ENCODE peak calls at places on chromosome 12, in five cellular contexts. D is WERI-Rb-1; Q is psoas muscle; U is CD8-positive, alpha-beta T cell; Z is lung. W is an unnamed sample. For H3K9me3, the result is how much of the 10 kb centered on the place peaks cover.

GRCh38 chr12:52070243-52070925 is 606 bp downstream of the ATG101 start:
- DNase-seq in D (no peak), Q (no peak), U (no peak), Z (no peak), W (no peak)

GRCh38 chr12:116299548-116300150 is 22.2 kb upstream of the MED13L start:
- DNase-seq in D (no peak), Q (no peak), U (no peak), Z (no peak), W (no peak)

GRCh38 chr12:90938451-90938850 is 16.5 kb downstream of the CCER1 start:
- DNase-seq in D (no peak), Q (no peak), U (no peak), Z (no peak), W (no peak)

GRCh38 chr12:11577658-11578260 is 71.7 kb upstream of the ETV6 start:
- DNase-seq in D (no peak), Q (no peak), U (no peak), Z (no peak), W (no peak)

GRCh38 chr12:51687142-51687935 is 96.3 kb downstream of the SCN8A start:
- DNase-seq in D (no peak), Q (no peak), U (no peak), Z (no peak), W (no peak)

GRCh38 chr12:12070674-12071661 is at the start of gene BCL2L14:
- DNase-seq in D (no peak), Q (no peak), U (no peak), Z (no peak), W (no peak)

GRCh38 chr12:13103391-13104033 is at the start of gene GSG1:
- DNase-seq in D (no peak), Q (no peak), U (no peak), Z (no peak), W (no peak)

GRCh38 chr12:89999699-90000505 is 291.3 kb upstream of the ATP2B1 start:
- DNase-seq in D (no peak), Q (no peak), U (no peak), Z (no peak), W (no peak)

GRCh38 chr12:39619316-39619659 is 315 bp downstream of the ABCD2 start:
- DNase-seq in D (peak), Q (no peak), U (no peak), Z (no peak), W (no peak)

GRCh38 chr12:42128327-42128726 is 16.3 kb downstream of the GXYLT1 start:
- DNase-seq in D (no peak), Q (no peak), U (no peak), Z (no peak), W (no peak)

GRCh38 chr12:39671898-39672875 is 52.6 kb upstream of the ABCD2 start:
- DNase-seq in D (no peak), Q (no peak), U (no peak), Z (no peak), W (no peak)

GRCh38 chr12:12723681-12724420 is 6.7 kb downstream of the CDKN1B start:
- DNase-seq in D (no peak), Q (peak), U (peak), Z (no peak), W (no peak)

GRCh38 chr12:57836442-57837375 is 9.8 kb downstream of the CTDSP2 start:
- DNase-seq in D (no peak), Q (peak), U (no peak), Z (peak), W (no peak)

GRCh38 chr12:133023566-133023965 is 13.7 kb upstream of the ZNF84 start:
- DNase-seq in D (no peak), Q (no peak), U (no peak), Z (no peak), W (no peak)

DNA sequence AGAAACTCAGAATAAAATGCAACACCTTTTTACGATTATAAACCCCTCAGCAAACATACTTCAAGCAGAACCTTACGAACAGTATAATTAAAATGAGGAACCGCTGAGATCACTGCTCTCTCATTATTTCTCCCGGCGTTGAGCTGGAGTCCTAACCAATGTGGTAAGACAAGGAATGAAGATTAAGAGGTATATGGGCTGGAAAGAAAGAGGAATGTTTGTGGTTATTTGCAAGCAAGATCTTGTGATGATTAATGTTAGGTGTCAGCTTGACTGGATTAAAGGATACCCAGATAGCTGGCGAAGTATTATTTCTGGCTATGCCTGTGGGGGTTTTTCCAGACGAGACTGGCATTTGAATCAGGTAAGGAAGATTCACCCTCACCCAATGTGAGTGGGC is 10.3 kb upstream of the ZNF84 start:
- DNase-seq in D (no peak), Q (no peak), U (no peak), Z (no peak), W (no peak)
- H3K9me3 ChIP-seq in D (under half), Q (half or more), U (under half), Z (under half), W (under half)

GRCh38 chr12:131331148-131331750 is 377.5 kb downstream of the ADGRD1 start:
- DNase-seq in D (no peak), Q (no peak), U (no peak), Z (no peak), W (peak)

GRCh38 chr12:131330106-131330820 is 376.6 kb downstream of the ADGRD1 start:
- DNase-seq in D (no peak), Q (no peak), U (no peak), Z (no peak), W (no peak)

GRCh38 chr12:131323879-131324278 is 370.2 kb downstream of the ADGRD1 start:
- DNase-seq in D (no peak), Q (no peak), U (no peak), Z (no peak), W (no peak)

GRCh38 chr12:131332224-131332623 is 378.5 kb downstream of the ADGRD1 start:
- DNase-seq in D (no peak), Q (no peak), U (no peak), Z (no peak), W (peak)

GRCh38 chr12:131327521-131328488 is 374.1 kb downstream of the ADGRD1 start:
- DNase-seq in D (no peak), Q (no peak), U (no peak), Z (no peak), W (peak)
- TF ChIP-seq CTCF in D (peak), Q (no peak), U (no peak), Z (no peak), W (no peak)

GRCh38 chr12:4911316-4911994 is 1.8 kb downstream of the KCNA1 start:
- DNase-seq in D (no peak), Q (no peak), U (no peak), Z (no peak), W (no peak)

GRCh38 chr12:4908694-4909396 is 860 bp upstream of the KCNA1 start:
- DNase-seq in D (peak), Q (no peak), U (no peak), Z (no peak), W (no peak)

GRCh38 chr12:4909734-4910501 is at the start of gene KCNA1:
- DNase-seq in D (no peak), Q (peak), U (no peak), Z (no peak), W (no peak)

GRCh38 chr12:4910502-4911315 is 1.0 kb downstream of the KCNA1 start:
- DNase-seq in D (no peak), Q (no peak), U (no peak), Z (no peak), W (no peak)

DNA sequence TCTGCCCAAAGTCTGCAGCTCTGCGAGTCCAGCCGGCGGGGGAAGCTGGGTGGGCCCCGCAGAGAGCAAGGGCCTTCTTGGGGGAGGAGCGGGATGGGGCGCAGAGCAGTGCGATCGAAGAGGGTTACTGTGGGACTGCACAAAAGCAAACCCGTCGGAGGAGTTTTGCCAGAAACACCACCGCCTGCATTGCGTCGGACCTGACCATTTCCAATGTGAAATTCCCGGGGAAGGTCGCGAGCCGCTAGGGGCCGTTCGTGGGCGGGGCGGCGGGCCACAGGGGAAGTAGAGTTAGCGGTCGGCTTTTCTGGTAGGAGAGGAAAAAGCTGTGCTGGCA is 340 bp upstream of the KCNA1 start:
- DNase-seq in D (no peak), Q (no peak), U (no peak), Z (no peak), W (no peak)
- H3K4me3 ChIP-seq in D (peak), Q (peak), U (peak), Z (no peak), W (peak)

GRCh38 chr12:79552186-79552585 is 138.6 kb downstream of the PAWR start:
- DNase-seq in D (no peak), Q (no peak), U (no peak), Z (no peak), W (no peak)
- H3K9me3 ChIP-seq in D (under half), Q (under half), U (under half), Z (under half), W (under half)

DNA sequence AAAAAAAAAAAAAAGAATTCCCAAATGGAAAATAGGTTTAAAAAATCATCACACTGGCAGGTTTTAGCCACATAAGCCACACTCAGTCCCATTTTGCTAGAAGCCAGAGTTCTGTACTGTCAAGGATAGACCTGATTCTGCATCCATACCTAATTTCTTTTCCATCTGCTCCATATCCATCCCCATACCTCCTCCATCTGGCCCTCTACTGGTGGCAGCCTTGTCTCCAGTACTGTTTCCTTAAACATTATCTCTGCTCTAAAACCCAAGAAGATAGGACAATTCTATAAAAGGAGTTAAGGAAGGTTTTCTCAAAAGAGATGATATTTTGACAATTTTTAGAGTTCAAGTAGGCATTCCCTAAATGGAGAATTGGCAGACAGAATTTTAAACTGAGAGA is 26.0 kb upstream of the RXYLT1 start:
- DNase-seq in D (peak), Q (no peak), U (no peak), Z (no peak), W (no peak)
- TF ChIP-seq CTCF in D (peak), Q (no peak), U (no peak), Z (no peak), W (no peak)

DNA sequence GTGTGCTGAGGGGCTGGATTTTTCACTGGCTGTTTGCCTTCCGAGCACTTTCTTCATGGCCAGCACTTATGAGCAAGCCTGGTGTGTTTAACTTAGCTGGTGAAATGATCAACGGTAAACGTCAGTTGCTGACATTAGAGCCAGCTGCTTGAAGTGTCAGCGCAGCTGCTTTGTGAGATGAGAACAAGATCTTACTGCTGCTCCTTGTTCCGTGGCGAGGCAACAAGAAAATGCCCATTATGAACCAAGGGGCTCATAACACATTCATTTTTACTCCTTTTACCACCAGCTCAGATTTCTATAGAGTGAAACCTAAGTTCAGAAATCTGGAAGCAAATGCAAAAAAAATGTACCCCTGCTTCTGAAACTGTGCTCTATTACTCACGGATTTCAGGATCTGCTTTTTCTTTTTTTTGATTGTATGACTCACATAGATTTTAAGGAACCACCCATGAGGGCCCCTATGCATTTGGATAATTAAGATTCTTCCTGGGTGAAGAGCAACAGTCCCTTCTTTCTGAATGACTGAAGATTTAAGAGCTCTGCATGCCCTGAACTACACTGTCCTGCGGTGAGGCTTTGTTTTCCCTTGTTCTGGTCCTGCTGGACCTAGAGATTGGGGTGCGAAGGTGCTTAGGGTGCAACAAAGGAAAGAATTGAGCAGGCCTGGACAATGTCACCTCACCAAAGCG is 74.3 kb upstream of the CPM start:
- DNase-seq in D (no peak), Q (no peak), U (no peak), Z (peak), W (no peak)
- H3K4me3 ChIP-seq in D (no peak), Q (no peak), U (no peak), Z (no peak), W (peak)

GRCh38 chr12:100584261-100584660 is 10.8 kb downstream of the GAS2L3 start:
- DNase-seq in D (no peak), Q (no peak), U (no peak), Z (no peak), W (no peak)
- H3K9me3 ChIP-seq in D (under half), Q (under half), U (under half), Z (under half), W (under half)

W was measured in vagina.